ENCODE peak calls at places on chromosomes 6 and 20, in eight cellular contexts. One of them, this sample, is unnamed.

GRCh38 chr6:116108836-116109235 is 8.2 kb downstream of the NT5DC1 start:
- DNase-seq in uterus: no peak
- DNase-seq in body of pancreas: no peak
- DNase-seq in AG04449: no peak
- DNase-seq in tibial nerve: no peak
- DNase-seq in bronchial epithelial cell: no peak
- DNase-seq in mammary epithelial cell: no peak
- DNase-seq in spleen: no peak
- DNase-seq in this sample: no peak

GRCh38 chr20:36086767-36087166 is 67.8 kb upstream of the EPB41L1 start:
- DNase-seq in uterus: no peak
- DNase-seq in body of pancreas: no peak
- DNase-seq in AG04449: no peak
- DNase-seq in tibial nerve: no peak
- DNase-seq in bronchial epithelial cell: peak; percentile 40
- DNase-seq in mammary epithelial cell: peak; percentile 27
- DNase-seq in spleen: no peak
- DNase-seq in this sample: no peak

GRCh38 chr6:40953486-40953885 is 85.5 kb downstream of the UNC5CL start:
- DNase-seq in uterus: no peak
- DNase-seq in body of pancreas: no peak
- DNase-seq in AG04449: no peak
- DNase-seq in tibial nerve: no peak
- DNase-seq in bronchial epithelial cell: no peak
- DNase-seq in mammary epithelial cell: no peak
- DNase-seq in spleen: no peak
- DNase-seq in this sample: no peak

GRCh38 chr6:163646133-163646532 is 231.6 kb downstream of the QKI start:
- DNase-seq in uterus: no peak
- DNase-seq in body of pancreas: no peak
- DNase-seq in AG04449: no peak
- DNase-seq in tibial nerve: no peak
- DNase-seq in bronchial epithelial cell: no peak
- DNase-seq in mammary epithelial cell: no peak
- DNase-seq in spleen: no peak
- DNase-seq in this sample: no peak

GRCh38 chr20:63409066-63409833 is 48.1 kb upstream of the CHRNA4 start:
- DNase-seq in uterus: no peak
- DNase-seq in body of pancreas: no peak
- DNase-seq in AG04449: no peak
- DNase-seq in tibial nerve: no peak
- DNase-seq in bronchial epithelial cell: no peak
- DNase-seq in mammary epithelial cell: no peak
- DNase-seq in spleen: no peak
- DNase-seq in this sample: no peak

GRCh38 chr20:17797163-17797562 is 97.4 kb downstream of the BANF2 start:
- DNase-seq in uterus: no peak
- DNase-seq in body of pancreas: no peak
- DNase-seq in AG04449: no peak
- DNase-seq in tibial nerve: no peak
- DNase-seq in bronchial epithelial cell: peak; percentile 7
- DNase-seq in mammary epithelial cell: no peak
- DNase-seq in spleen: no peak
- DNase-seq in this sample: no peak

GRCh38 chr6:28537065-28537464 is 11.4 kb downstream of the GPX5 start:
- DNase-seq in uterus: no peak
- DNase-seq in body of pancreas: no peak
- DNase-seq in AG04449: no peak
- DNase-seq in tibial nerve: no peak
- DNase-seq in bronchial epithelial cell: no peak
- DNase-seq in mammary epithelial cell: no peak
- DNase-seq in spleen: no peak
- DNase-seq in this sample: no peak

GRCh38 chr6:162857321-162857720 is 129.5 kb downstream of the PACRG start:
- DNase-seq in uterus: no peak
- DNase-seq in body of pancreas: no peak
- DNase-seq in AG04449: no peak
- DNase-seq in tibial nerve: no peak
- DNase-seq in bronchial epithelial cell: no peak
- DNase-seq in mammary epithelial cell: no peak
- DNase-seq in spleen: no peak
- DNase-seq in this sample: no peak

DNA sequence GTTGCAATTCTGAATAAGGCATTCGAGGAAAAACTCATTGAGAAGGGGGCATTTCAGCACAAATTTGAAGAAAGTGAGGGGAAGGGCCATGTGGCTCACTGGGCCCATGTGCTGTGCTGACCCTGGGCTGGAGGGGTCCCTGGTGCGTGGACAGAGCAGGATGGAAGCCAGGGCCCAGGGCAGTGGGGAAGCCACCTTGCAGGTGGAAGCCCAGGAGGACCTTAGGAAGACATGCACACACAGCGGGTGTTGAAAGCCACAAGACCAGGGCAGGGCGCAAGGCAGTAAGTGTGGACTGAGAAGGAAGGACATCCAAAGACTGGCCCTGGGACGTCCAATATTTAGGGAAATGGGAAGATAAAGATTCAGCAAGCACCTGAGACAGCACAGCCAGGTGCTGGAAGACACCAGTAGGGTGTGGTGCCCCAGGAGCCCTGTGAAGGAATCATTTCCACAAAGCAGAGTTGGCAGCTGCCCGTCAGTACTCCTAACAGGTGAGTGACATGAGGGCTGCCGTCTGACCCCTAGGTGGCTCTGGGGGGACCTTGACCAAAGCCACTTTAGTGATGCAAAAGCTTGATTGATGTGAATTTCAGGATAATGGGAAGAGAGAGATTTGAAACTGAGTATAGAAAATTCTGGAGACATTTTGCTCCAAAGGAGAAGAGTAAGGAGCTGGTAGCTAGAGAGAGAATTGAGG is 254.4 kb upstream of the EXOC2 start:
- DNase-seq in uterus: no peak
- DNase-seq in body of pancreas: no peak
- DNase-seq in AG04449: no peak
- DNase-seq in tibial nerve: no peak
- DNase-seq in bronchial epithelial cell: no peak
- DNase-seq in mammary epithelial cell: no peak
- DNase-seq in spleen: no peak
- DNase-seq in this sample: no peak
- TF ChIP-seq CTCF in uterus: no peak
- TF ChIP-seq CTCF in body of pancreas: no peak
- TF ChIP-seq CTCF in AG04449: no peak
- TF ChIP-seq CTCF in tibial nerve: no peak
- TF ChIP-seq CTCF in bronchial epithelial cell: no peak
- TF ChIP-seq CTCF in mammary epithelial cell: no peak
- TF ChIP-seq CTCF in spleen: no peak
- TF ChIP-seq CTCF in this sample: no peak

GRCh38 chr20:16178671-16179070 is 394.6 kb downstream of the KIF16B start:
- DNase-seq in uterus: no peak
- DNase-seq in body of pancreas: no peak
- DNase-seq in AG04449: no peak
- DNase-seq in tibial nerve: no peak
- DNase-seq in bronchial epithelial cell: no peak
- DNase-seq in mammary epithelial cell: no peak
- DNase-seq in spleen: no peak
- DNase-seq in this sample: no peak

GRCh38 chr20:16175322-16175721 is 397.9 kb downstream of the KIF16B start:
- DNase-seq in uterus: no peak
- DNase-seq in body of pancreas: no peak
- DNase-seq in AG04449: no peak
- DNase-seq in tibial nerve: no peak
- DNase-seq in bronchial epithelial cell: no peak
- DNase-seq in mammary epithelial cell: no peak
- DNase-seq in spleen: no peak
- DNase-seq in this sample: no peak

DNA sequence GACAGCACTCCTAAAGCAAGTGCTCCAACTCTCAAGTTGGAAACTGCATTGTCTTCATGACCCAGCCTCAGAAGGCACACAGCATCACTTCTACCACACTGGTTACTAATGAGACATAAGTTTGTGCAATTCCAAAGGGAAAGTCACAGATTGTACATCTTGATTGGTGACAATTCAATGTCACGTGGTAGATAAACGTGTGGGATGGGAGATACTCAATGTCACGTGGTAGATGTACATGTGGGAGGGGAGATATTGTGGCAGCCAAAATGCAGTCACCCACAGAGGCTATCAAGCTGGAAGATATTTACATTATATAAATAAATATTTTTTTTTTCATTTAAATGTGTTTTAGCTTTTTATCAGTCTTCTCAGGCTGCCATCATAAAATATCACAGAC is 393.3 kb downstream of the KIF16B start:
- DNase-seq in uterus: no peak
- DNase-seq in body of pancreas: no peak
- DNase-seq in AG04449: no peak
- DNase-seq in tibial nerve: no peak
- DNase-seq in bronchial epithelial cell: no peak
- DNase-seq in mammary epithelial cell: no peak
- DNase-seq in spleen: no peak
- DNase-seq in this sample: no peak
- TF ChIP-seq CTCF in uterus: no peak
- TF ChIP-seq CTCF in body of pancreas: no peak
- TF ChIP-seq CTCF in AG04449: no peak
- TF ChIP-seq CTCF in tibial nerve: no peak
- TF ChIP-seq CTCF in bronchial epithelial cell: no peak
- TF ChIP-seq CTCF in mammary epithelial cell: no peak
- TF ChIP-seq CTCF in spleen: no peak
- TF ChIP-seq CTCF in this sample: no peak

GRCh38 chr6:25640446-25640845 is 11.6 kb upstream of the SCGN start:
- DNase-seq in uterus: no peak
- DNase-seq in body of pancreas: peak; percentile 15
- DNase-seq in AG04449: no peak
- DNase-seq in tibial nerve: no peak
- DNase-seq in bronchial epithelial cell: no peak
- DNase-seq in mammary epithelial cell: no peak
- DNase-seq in spleen: no peak
- DNase-seq in this sample: no peak

GRCh38 chr6:25635886-25636317 is 16.1 kb upstream of the SCGN start:
- DNase-seq in uterus: no peak
- DNase-seq in body of pancreas: no peak
- DNase-seq in AG04449: no peak
- DNase-seq in tibial nerve: no peak
- DNase-seq in bronchial epithelial cell: no peak
- DNase-seq in mammary epithelial cell: no peak
- DNase-seq in spleen: no peak
- DNase-seq in this sample: no peak

GRCh38 chr6:25637211-25637610 is 14.8 kb upstream of the SCGN start:
- DNase-seq in uterus: no peak
- DNase-seq in body of pancreas: no peak
- DNase-seq in AG04449: no peak
- DNase-seq in tibial nerve: no peak
- DNase-seq in bronchial epithelial cell: no peak
- DNase-seq in mammary epithelial cell: no peak
- DNase-seq in spleen: no peak
- DNase-seq in this sample: no peak

GRCh38 chr6:25639653-25640052 is 12.4 kb upstream of the SCGN start:
- DNase-seq in uterus: no peak
- DNase-seq in body of pancreas: no peak
- DNase-seq in AG04449: no peak
- DNase-seq in tibial nerve: no peak
- DNase-seq in bronchial epithelial cell: no peak
- DNase-seq in mammary epithelial cell: no peak
- DNase-seq in spleen: no peak
- DNase-seq in this sample: no peak

DNA sequence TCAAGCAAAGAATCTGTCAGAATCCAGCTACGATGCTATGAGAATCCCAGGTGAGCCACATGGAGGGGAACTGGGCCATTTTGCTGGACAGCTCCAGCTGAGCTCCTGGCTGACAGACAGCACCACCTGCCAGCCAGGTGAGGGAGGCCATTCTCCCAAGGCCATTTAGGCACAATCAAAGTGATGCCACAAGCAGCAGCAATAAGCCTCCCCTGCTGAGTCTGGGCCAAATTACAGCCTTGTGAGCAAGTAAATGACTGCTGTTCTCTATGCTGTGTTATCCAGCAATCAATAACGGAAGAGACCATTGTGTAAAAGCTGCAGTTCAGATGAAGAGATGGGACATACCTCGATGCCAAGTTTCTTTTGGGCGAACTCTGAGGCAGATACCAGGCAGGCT is 14.1 kb upstream of the SCGN start:
- DNase-seq in uterus: no peak
- DNase-seq in body of pancreas: peak; percentile 65
- DNase-seq in AG04449: no peak
- DNase-seq in tibial nerve: no peak
- DNase-seq in bronchial epithelial cell: peak; percentile 15
- DNase-seq in mammary epithelial cell: peak; percentile 21
- DNase-seq in spleen: no peak
- DNase-seq in this sample: no peak
- TF ChIP-seq CTCF in uterus: no peak
- TF ChIP-seq CTCF in body of pancreas: no peak
- TF ChIP-seq CTCF in AG04449: no peak
- TF ChIP-seq CTCF in tibial nerve: no peak
- TF ChIP-seq CTCF in bronchial epithelial cell: peak; percentile 38
- TF ChIP-seq CTCF in mammary epithelial cell: peak; percentile 26
- TF ChIP-seq CTCF in spleen: no peak
- TF ChIP-seq CTCF in this sample: no peak

GRCh38 chr20:39269031-39269461 is 306.9 kb downstream of the DHX35 start:
- DNase-seq in uterus: peak; percentile 35
- DNase-seq in body of pancreas: peak; percentile 65
- DNase-seq in AG04449: no peak
- DNase-seq in tibial nerve: peak; percentile 59
- DNase-seq in bronchial epithelial cell: peak; percentile 5
- DNase-seq in mammary epithelial cell: peak; percentile 4
- DNase-seq in spleen: peak; percentile 84
- DNase-seq in this sample: no peak
- TF ChIP-seq CTCF in uterus: peak; percentile 74
- TF ChIP-seq CTCF in body of pancreas: peak; percentile 81
- TF ChIP-seq CTCF in AG04449: peak; percentile 90
- TF ChIP-seq CTCF in tibial nerve: peak; percentile 78
- TF ChIP-seq CTCF in bronchial epithelial cell: peak; percentile 88
- TF ChIP-seq CTCF in mammary epithelial cell: peak; percentile 74
- TF ChIP-seq CTCF in spleen: peak; percentile 70
- TF ChIP-seq CTCF in this sample: peak; percentile 95